ENCODE peak calls at places on chromosome 1, in four cellular contexts. One of them, this sample, is unnamed.

GRCh38 chr1:228989992-228990827 is 254.9 kb downstream of the RHOU start:
- DNase-seq in HCEC 1CT: no peak
- DNase-seq in stimulated activated CD8-positive, alpha-beta memory T cell treated with anti-CD3 and anti-CD28 coated beads, Interleukin-2, amount 100 ng/mL, for 1 hour: no peak
- DNase-seq in amygdala: peak; percentile 49
- DNase-seq in this sample: no peak

GRCh38 chr1:228385232-228385631 is 21.4 kb downstream of the TRIM11 start:
- DNase-seq in amygdala: no peak
- DNase-seq in stimulated activated CD8-positive, alpha-beta memory T cell treated with anti-CD3 and anti-CD28 coated beads, Interleukin-2, amount 100 ng/mL, for 1 hour: no peak
- DNase-seq in HCEC 1CT: no peak
- DNase-seq in this sample: no peak

GRCh38 chr1:179848233-179848632 is 29.4 kb downstream of the TOR1AIP2 start:
- DNase-seq in HCEC 1CT: no peak
- DNase-seq in stimulated activated CD8-positive, alpha-beta memory T cell treated with anti-CD3 and anti-CD28 coated beads, Interleukin-2, amount 100 ng/mL, for 1 hour: no peak
- DNase-seq in amygdala: no peak
- DNase-seq in this sample: no peak

GRCh38 chr1:91546301-91546581 is 45.6 kb downstream of the CDC7 start:
- DNase-seq in HCEC 1CT: no peak
- DNase-seq in amygdala: no peak
- DNase-seq in stimulated activated CD8-positive, alpha-beta memory T cell treated with anti-CD3 and anti-CD28 coated beads, Interleukin-2, amount 100 ng/mL, for 1 hour: no peak
- DNase-seq in this sample: no peak

GRCh38 chr1:223872308-223872878 is 26.6 kb upstream of the TP53BP2 start:
- DNase-seq in stimulated activated CD8-positive, alpha-beta memory T cell treated with anti-CD3 and anti-CD28 coated beads, Interleukin-2, amount 100 ng/mL, for 1 hour: no peak
- DNase-seq in amygdala: no peak
- DNase-seq in HCEC 1CT: no peak
- DNase-seq in this sample: no peak

GRCh38 chr1:178172939-178173338 is 79.0 kb downstream of the RASAL2 start:
- DNase-seq in stimulated activated CD8-positive, alpha-beta memory T cell treated with anti-CD3 and anti-CD28 coated beads, Interleukin-2, amount 100 ng/mL, for 1 hour: no peak
- DNase-seq in HCEC 1CT: no peak
- DNase-seq in amygdala: no peak
- DNase-seq in this sample: no peak

GRCh38 chr1:147080671-147081394 is 91.4 kb downstream of the PRKAB2 start:
- DNase-seq in amygdala: no peak
- DNase-seq in HCEC 1CT: no peak
- DNase-seq in stimulated activated CD8-positive, alpha-beta memory T cell treated with anti-CD3 and anti-CD28 coated beads, Interleukin-2, amount 100 ng/mL, for 1 hour: no peak
- DNase-seq in this sample: no peak

GRCh38 chr1:68057564-68057963 is 7.1 kb upstream of the DIRAS3 start:
- DNase-seq in HCEC 1CT: no peak
- DNase-seq in amygdala: no peak
- DNase-seq in stimulated activated CD8-positive, alpha-beta memory T cell treated with anti-CD3 and anti-CD28 coated beads, Interleukin-2, amount 100 ng/mL, for 1 hour: no peak
- DNase-seq in this sample: no peak

GRCh38 chr1:233912909-233913308 is 8.4 kb downstream of the SLC35F3 start:
- DNase-seq in amygdala: no peak
- DNase-seq in HCEC 1CT: no peak
- DNase-seq in stimulated activated CD8-positive, alpha-beta memory T cell treated with anti-CD3 and anti-CD28 coated beads, Interleukin-2, amount 100 ng/mL, for 1 hour: no peak
- DNase-seq in this sample: no peak

GRCh38 chr1:68173283-68174172 is 58.8 kb downstream of the WLS start:
- DNase-seq in HCEC 1CT: peak; percentile 13
- DNase-seq in amygdala: no peak
- DNase-seq in stimulated activated CD8-positive, alpha-beta memory T cell treated with anti-CD3 and anti-CD28 coated beads, Interleukin-2, amount 100 ng/mL, for 1 hour: no peak
- DNase-seq in this sample: no peak

GRCh38 chr1:36913016-36913415 is 121.3 kb downstream of the GRIK3 start:
- DNase-seq in HCEC 1CT: no peak
- DNase-seq in amygdala: no peak
- DNase-seq in stimulated activated CD8-positive, alpha-beta memory T cell treated with anti-CD3 and anti-CD28 coated beads, Interleukin-2, amount 100 ng/mL, for 1 hour: no peak
- DNase-seq in this sample: no peak

This sample was measured in GOT3.